ENCODE peak calls at places on chromosomes 2 and 18, in four cellular contexts. One of them, this sample, is unnamed.

GRCh38 chr18:69936191-69936558 is 11.5 kb downstream of the CD226 start:
- DNase-seq in K562: no peak
- DNase-seq in A549: no peak
- DNase-seq in right lobe of liver: no peak
- DNase-seq in this sample: no peak

GRCh38 chr2:231110551-231110950 is 14.3 kb downstream of the HTR2B start:
- DNase-seq in A549: no peak
- DNase-seq in K562: no peak
- DNase-seq in right lobe of liver: no peak
- DNase-seq in this sample: no peak

GRCh38 chr2:106885326-106885725 is 641 bp downstream of the ST6GAL2 start:
- DNase-seq in A549: peak
- DNase-seq in K562: no peak
- DNase-seq in right lobe of liver: no peak
- DNase-seq in this sample: no peak

GRCh38 chr2:132521321-132521720 is 104.7 kb downstream of the GPR39 start:
- DNase-seq in right lobe of liver: no peak
- DNase-seq in K562: no peak
- DNase-seq in A549: no peak
- DNase-seq in this sample: no peak

GRCh38 chr2:118988706-118989105 is 46.7 kb downstream of the MARCO start:
- DNase-seq in right lobe of liver: no peak
- DNase-seq in K562: no peak
- DNase-seq in A549: no peak
- DNase-seq in this sample: no peak

GRCh38 chr2:157336137-157336721 is 10.6 kb upstream of the ERMN start:
- DNase-seq in A549: peak
- DNase-seq in K562: peak
- DNase-seq in right lobe of liver: no peak
- DNase-seq in this sample: no peak

GRCh38 chr2:144382848-144383247 is 137.1 kb downstream of the ZEB2 start:
- DNase-seq in K562: no peak
- DNase-seq in right lobe of liver: no peak
- DNase-seq in A549: no peak
- DNase-seq in this sample: no peak

GRCh38 chr2:173151671-173152398 is 76.2 kb downstream of the MAP3K20 start:
- DNase-seq in right lobe of liver: no peak
- DNase-seq in K562: no peak
- DNase-seq in A549: peak
- DNase-seq in this sample: no peak

GRCh38 chr2:52861606-52862005 is 906.0 kb upstream of the CHAC2 start:
- DNase-seq in K562: no peak
- DNase-seq in A549: no peak
- DNase-seq in right lobe of liver: no peak
- DNase-seq in this sample: no peak

GRCh38 chr2:207750315-207750714 is 19.4 kb downstream of the FZD5 start:
- DNase-seq in K562: no peak
- DNase-seq in right lobe of liver: no peak
- DNase-seq in A549: no peak
- DNase-seq in this sample: no peak

GRCh38 chr2:183123117-183123958 is 905 bp upstream of the NUP35 start:
- DNase-seq in right lobe of liver: no peak
- DNase-seq in K562: no peak
- DNase-seq in A549: no peak
- DNase-seq in this sample: no peak

GRCh38 chr2:168730391-168730790 is 72.0 kb upstream of the NOSTRIN start:
- DNase-seq in K562: peak
- DNase-seq in right lobe of liver: no peak
- DNase-seq in A549: no peak
- DNase-seq in this sample: no peak

GRCh38 chr18:74638210-74638609 is 40.5 kb downstream of the ZNF407 start:
- DNase-seq in A549: no peak
- DNase-seq in right lobe of liver: no peak
- DNase-seq in K562: no peak
- DNase-seq in this sample: no peak

GRCh38 chr2:207434288-207434687 is 95.5 kb upstream of the CREB1 start:
- DNase-seq in right lobe of liver: no peak
- DNase-seq in K562: no peak
- DNase-seq in A549: no peak
- DNase-seq in this sample: no peak

GRCh38 chr18:11741505-11742145 is 52.6 kb downstream of the GNAL start:
- DNase-seq in A549: peak
- DNase-seq in K562: peak
- DNase-seq in right lobe of liver: no peak
- DNase-seq in this sample: no peak

DNA sequence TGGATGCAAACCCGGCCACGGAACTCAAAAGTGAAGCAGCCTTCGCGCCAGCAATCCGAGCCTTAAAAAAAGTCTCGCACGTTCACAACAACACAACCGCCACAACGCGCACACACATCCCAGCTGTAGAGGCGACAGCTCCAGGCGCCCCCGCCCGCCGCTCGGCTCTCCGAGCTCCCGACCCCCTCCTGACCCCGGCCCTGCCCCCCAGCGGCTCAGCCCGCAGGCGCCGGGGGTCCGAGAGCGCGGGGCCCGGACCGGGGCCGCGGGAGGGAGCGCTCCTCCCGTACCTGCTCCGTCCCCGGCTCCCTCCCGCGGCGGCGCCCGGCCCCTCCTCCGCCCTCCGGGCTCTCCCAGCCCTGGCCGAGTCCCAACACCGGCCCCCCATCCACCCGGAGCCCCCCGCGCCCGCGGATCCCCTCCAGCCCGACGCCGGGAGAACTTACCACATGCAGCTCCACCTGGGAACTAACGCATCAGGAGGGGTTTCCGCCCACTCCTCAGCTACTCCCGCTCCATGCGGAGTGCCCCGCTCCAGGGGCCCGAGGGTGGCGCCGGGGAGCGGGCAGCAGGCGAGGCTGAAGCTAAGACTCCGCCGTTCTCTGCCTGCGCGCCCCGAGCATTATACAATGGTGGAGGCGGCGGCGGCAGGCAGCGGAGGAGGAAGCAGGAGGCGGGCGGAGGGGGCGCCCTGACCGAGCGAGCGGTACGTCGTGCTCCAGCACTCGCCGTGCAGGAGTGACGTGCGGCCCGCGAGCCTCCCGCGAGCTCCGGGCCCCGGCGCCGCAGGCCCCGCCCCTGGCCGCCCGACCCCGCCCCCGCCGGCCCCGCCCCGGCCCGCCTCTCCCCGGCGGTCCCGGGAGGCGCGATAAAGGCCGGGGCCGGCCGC is at the start of gene SERTAD2:
- DNase-seq in right lobe of liver: peak
- DNase-seq in A549: peak
- DNase-seq in K562: peak
- DNase-seq in this sample: peak
- TF ChIP-seq CTCF in right lobe of liver: peak
- TF ChIP-seq CTCF in A549: peak
- TF ChIP-seq CTCF in K562: peak
- TF ChIP-seq CTCF in this sample: peak

GRCh38 chr2:36439084-36439483 is 83.5 kb downstream of the CRIM1 start:
- DNase-seq in A549: no peak
- DNase-seq in right lobe of liver: no peak
- DNase-seq in K562: no peak
- DNase-seq in this sample: no peak

GRCh38 chr2:36441065-36441625 is 85.6 kb downstream of the CRIM1 start:
- DNase-seq in K562: no peak
- DNase-seq in right lobe of liver: no peak
- DNase-seq in A549: no peak
- DNase-seq in this sample: no peak

GRCh38 chr2:36441816-36442215 is 86.2 kb downstream of the CRIM1 start:
- DNase-seq in A549: no peak
- DNase-seq in right lobe of liver: no peak
- DNase-seq in K562: no peak
- DNase-seq in this sample: no peak

GRCh38 chr2:36433311-36434217 is 78.0 kb downstream of the CRIM1 start:
- DNase-seq in K562: no peak
- DNase-seq in A549: peak
- DNase-seq in right lobe of liver: no peak
- DNase-seq in this sample: peak

GRCh38 chr2:36438454-36438977 is 82.9 kb downstream of the CRIM1 start:
- DNase-seq in A549: peak
- DNase-seq in K562: no peak
- DNase-seq in right lobe of liver: no peak
- DNase-seq in this sample: no peak
- H3K27ac ChIP-seq in A549: peak
- H3K27ac ChIP-seq in K562: no peak
- H3K27ac ChIP-seq in right lobe of liver: no peak
- H3K27ac ChIP-seq in this sample: peak

GRCh38 chr2:174597347-174598047 is at the start of gene WIPF1:
- DNase-seq in A549: no peak
- DNase-seq in right lobe of liver: no peak
- DNase-seq in K562: no peak
- DNase-seq in this sample: no peak
- TF ChIP-seq POLR2A in A549: no peak
- TF ChIP-seq POLR2A in right lobe of liver: peak
- TF ChIP-seq POLR2A in K562: no peak
- TF ChIP-seq POLR2A in this sample: no peak

GRCh38 chr18:27276479-27276878 is 91.4 kb upstream of the CHST9 start:
- DNase-seq in A549: no peak
- DNase-seq in K562: no peak
- DNase-seq in right lobe of liver: no peak
- DNase-seq in this sample: no peak

GRCh38 chr18:27278131-27278530 is 93.0 kb upstream of the CHST9 start:
- DNase-seq in A549: no peak
- DNase-seq in right lobe of liver: no peak
- DNase-seq in K562: no peak
- DNase-seq in this sample: no peak

GRCh38 chr18:27277554-27277953 is 92.4 kb upstream of the CHST9 start:
- DNase-seq in K562: no peak
- DNase-seq in right lobe of liver: no peak
- DNase-seq in A549: no peak
- DNase-seq in this sample: no peak

GRCh38 chr18:27276886-27277285 is 91.8 kb upstream of the CHST9 start:
- DNase-seq in A549: no peak
- DNase-seq in right lobe of liver: no peak
- DNase-seq in K562: no peak
- DNase-seq in this sample: no peak
- TF ChIP-seq CTCF in A549: no peak
- TF ChIP-seq CTCF in right lobe of liver: no peak
- TF ChIP-seq CTCF in K562: no peak
- TF ChIP-seq CTCF in this sample: no peak